ENCODE peak calls at places on chromosomes 13 and 19, in five cellular contexts. L is H54, O is globus pallidus, D is cardiac fibroblast, K is NCI-H187 treated with DMSO at 0.1 percent for 48 hours. T is an unnamed sample.

GRCh38 chr19:18427752-18428131 is 8.5 kb downstream of the SSBP4 start:
- DNase-seq in L (no peak), O (no peak), D (no peak), K (no peak), T (no peak)

GRCh38 chr19:48635263-48635965 is 1.8 kb downstream of the DBP start:
- DNase-seq in L (no peak), O (peak), D (peak), K (no peak), T (no peak)

GRCh38 chr13:25044071-25044470 is 51.9 kb upstream of the PABPC3 start:
- DNase-seq in L (no peak), O (no peak), D (no peak), K (no peak), T (no peak)

GRCh38 chr19:41351339-41352245 is 2.1 kb downstream of the TGFB1 start:
- DNase-seq in L (peak), O (no peak), D (peak), K (no peak), T (peak)

GRCh38 chr13:80256352-80256932 is 84.5 kb downstream of the SPRY2 start:
- DNase-seq in L (no peak), O (no peak), D (no peak), K (no peak), T (no peak)

GRCh38 chr13:74026753-74027152 is 107.5 kb downstream of the KLF12 start:
- DNase-seq in L (no peak), O (no peak), D (peak), K (no peak), T (no peak)

GRCh38 chr13:80341771-80342271 is 895 bp upstream of the SPRY2 start:
- DNase-seq in L (peak), O (peak), D (peak), K (no peak), T (peak)

GRCh38 chr13:75437582-75438318 is 44.2 kb downstream of the TBC1D4 start:
- DNase-seq in L (no peak), O (peak), D (peak), K (no peak), T (peak)

GRCh38 chr19:17090501-17091074 is 15.0 kb downstream of the MYO9B start:
- DNase-seq in L (no peak), O (no peak), D (peak), K (no peak), T (no peak)

GRCh38 chr19:52345162-52345561 is 9.1 kb downstream of the ZNF610 start:
- DNase-seq in L (no peak), O (no peak), D (no peak), K (no peak), T (no peak)

GRCh38 chr13:61670384-61671161 is 254.9 kb upstream of the PCDH20 start:
- DNase-seq in L (no peak), O (no peak), D (no peak), K (no peak), T (no peak)